ENCODE peak calls at places on chromosome 15, in eight cellular contexts. Z, V, G, C, P, Q, T and D are unnamed samples.

GRCh38 chr15:76274226-76274625 is 37.0 kb downstream of the ETFA start:
- DNase-seq in Z (no peak), V (no peak), G (no peak), C (no peak), P (no peak), Q (no peak), T (no peak), D (no peak)

GRCh38 chr15:64697911-64698369 is 77.4 kb downstream of the RBPMS2 start:
- DNase-seq in Z (no peak), V (no peak), G (peak), C (no peak), P (no peak), Q (no peak), T (no peak), D (no peak)

GRCh38 chr15:90037510-90037860 is 36.4 kb downstream of the ZNF710 start:
- DNase-seq in Z (no peak), V (no peak), G (no peak), C (no peak), P (no peak), Q (no peak), T (no peak), D (no peak)

GRCh38 chr15:65994832-65995231 is 125.5 kb downstream of the RAB11A start:
- DNase-seq in Z (no peak), V (no peak), G (no peak), C (no peak), P (no peak), Q (no peak), T (no peak), D (no peak)

GRCh38 chr15:91142097-91142744 is 42.2 kb downstream of the SV2B start:
- DNase-seq in Z (no peak), V (no peak), G (no peak), C (no peak), P (no peak), Q (no peak), T (no peak), D (no peak)

GRCh38 chr15:43911235-43911661 is 84.4 kb downstream of the WDR76 start:
- DNase-seq in Z (no peak), V (no peak), G (no peak), C (no peak), P (no peak), Q (no peak), T (no peak), D (no peak)

GRCh38 chr15:41695750-41696436 is 35.7 kb downstream of the MGA start:
- DNase-seq in Z (no peak), V (no peak), G (no peak), C (no peak), P (no peak), Q (peak), T (peak), D (peak)

GRCh38 chr15:40087991-40088928 is 20.4 kb downstream of the BMF start:
- DNase-seq in Z (no peak), V (peak), G (no peak), C (peak), P (no peak), Q (peak), T (no peak), D (no peak)

GRCh38 chr15:58528197-58528870 is 96.5 kb downstream of the LIPC start:
- DNase-seq in Z (no peak), V (no peak), G (no peak), C (peak), P (no peak), Q (peak), T (no peak), D (no peak)

GRCh38 chr15:92882697-92883642 is 17.2 kb upstream of the CHD2 start:
- DNase-seq in Z (peak), V (peak), G (peak), C (peak), P (no peak), Q (peak), T (peak), D (no peak)

GRCh38 chr15:68411276-68411675 is 20.7 kb downstream of the ITGA11 start:
- DNase-seq in Z (no peak), V (no peak), G (no peak), C (peak), P (no peak), Q (no peak), T (no peak), D (peak)

GRCh38 chr15:77634266-77634962 is 1.7 kb upstream of the LINGO1 start:
- DNase-seq in Z (peak), V (peak), G (peak), C (no peak), P (no peak), Q (peak), T (peak), D (peak)

GRCh38 chr15:63560741-63561448 is 36.3 kb upstream of the FBXL22 start:
- DNase-seq in Z (no peak), V (no peak), G (peak), C (no peak), P (no peak), Q (no peak), T (no peak), D (no peak)

GRCh38 chr15:37143351-37143750 is 43.0 kb upstream of the MEIS2 start:
- DNase-seq in Z (no peak), V (no peak), G (no peak), C (no peak), P (no peak), Q (no peak), T (no peak), D (no peak)

GRCh38 chr15:59306520-59307163 is 66.0 kb downstream of the MYO1E start:
- DNase-seq in Z (no peak), V (no peak), G (no peak), C (no peak), P (no peak), Q (no peak), T (no peak), D (no peak)

GRCh38 chr15:72864681-72865080 is 81.1 kb upstream of the ADPGK start:
- DNase-seq in Z (no peak), V (no peak), G (no peak), C (no peak), P (no peak), Q (no peak), T (no peak), D (no peak)

GRCh38 chr15:31265871-31266711 is 60.5 kb upstream of the KLF13 start:
- DNase-seq in Z (peak), V (no peak), G (peak), C (peak), P (no peak), Q (no peak), T (no peak), D (peak)

GRCh38 chr15:78209646-78210348 is 24.6 kb downstream of the ACSBG1 start:
- DNase-seq in Z (no peak), V (no peak), G (no peak), C (peak), P (no peak), Q (no peak), T (no peak), D (no peak)

GRCh38 chr15:70708839-70709238 is 54.5 kb downstream of the UACA start:
- DNase-seq in Z (no peak), V (no peak), G (no peak), C (no peak), P (no peak), Q (no peak), T (no peak), D (no peak)

GRCh38 chr15:48177875-48178611 is at the start of gene MYEF2:
- DNase-seq in Z (peak), V (peak), G (peak), C (no peak), P (no peak), Q (peak), T (peak), D (peak)

GRCh38 chr15:59791079-59791478 is 102.0 kb upstream of the BNIP2 start:
- DNase-seq in Z (no peak), V (no peak), G (no peak), C (no peak), P (no peak), Q (no peak), T (no peak), D (no peak)

GRCh38 chr15:71333839-71334238 is 218.6 kb downstream of the THSD4 start:
- DNase-seq in Z (no peak), V (no peak), G (no peak), C (no peak), P (no peak), Q (no peak), T (no peak), D (no peak)

GRCh38 chr15:29233566-29233965 is 36.1 kb downstream of the NSMCE3 start:
- DNase-seq in Z (no peak), V (no peak), G (no peak), C (no peak), P (no peak), Q (no peak), T (no peak), D (no peak)

GRCh38 chr15:36643551-36643950 is 64.1 kb downstream of the CDIN1 start:
- DNase-seq in Z (no peak), V (no peak), G (no peak), C (no peak), P (no peak), Q (no peak), T (no peak), D (no peak)

GRCh38 chr15:59751552-59752413 is 62.7 kb upstream of the BNIP2 start:
- DNase-seq in Z (no peak), V (no peak), G (no peak), C (no peak), P (no peak), Q (no peak), T (no peak), D (no peak)

GRCh38 chr15:52496175-52496574 is 32.5 kb downstream of the MYO5A start:
- DNase-seq in Z (no peak), V (no peak), G (no peak), C (no peak), P (no peak), Q (no peak), T (no peak), D (no peak)

GRCh38 chr15:43318990-43319771 is 11.2 kb downstream of the LCMT2 start:
- DNase-seq in Z (no peak), V (no peak), G (no peak), C (no peak), P (no peak), Q (no peak), T (no peak), D (no peak)

GRCh38 chr15:83160741-83161140 is 46.9 kb downstream of the HDGFL3 start:
- DNase-seq in Z (no peak), V (no peak), G (no peak), C (no peak), P (no peak), Q (no peak), T (no peak), D (no peak)

GRCh38 chr15:78619022-78619950 is 1.5 kb downstream of the CHRNA3 start:
- DNase-seq in Z (no peak), V (no peak), G (no peak), C (no peak), P (no peak), Q (no peak), T (no peak), D (peak)

GRCh38 chr15:63763476-63764123 is 70.1 kb downstream of the HERC1 start:
- DNase-seq in Z (no peak), V (no peak), G (no peak), C (no peak), P (no peak), Q (no peak), T (no peak), D (no peak)

GRCh38 chr15:87527416-87527815 is 729.1 kb downstream of the NTRK3 start:
- DNase-seq in Z (no peak), V (no peak), G (no peak), C (no peak), P (no peak), Q (peak), T (no peak), D (peak)

GRCh38 chr15:90465140-90465929 is 64.4 kb upstream of the CRTC3 start:
- DNase-seq in Z (no peak), V (no peak), G (no peak), C (no peak), P (no peak), Q (no peak), T (no peak), D (no peak)

GRCh38 chr15:70518201-70519003 is 245.0 kb downstream of the UACA start:
- DNase-seq in Z (no peak), V (no peak), G (no peak), C (no peak), P (no peak), Q (no peak), T (no peak), D (no peak)

GRCh38 chr15:62495670-62496328 is 330.7 kb upstream of the C2CD4B start:
- DNase-seq in Z (no peak), V (peak), G (no peak), C (no peak), P (no peak), Q (peak), T (no peak), D (peak)

GRCh38 chr15:89740137-89740536 is 10.9 kb downstream of the MESP1 start:
- DNase-seq in Z (no peak), V (no peak), G (peak), C (peak), P (peak), Q (peak), T (peak), D (peak)

GRCh38 chr15:70576683-70577082 is 186.7 kb downstream of the UACA start:
- DNase-seq in Z (no peak), V (no peak), G (no peak), C (no peak), P (no peak), Q (no peak), T (no peak), D (no peak)

GRCh38 chr15:60858511-60859085 is 370.5 kb downstream of the RORA start:
- DNase-seq in Z (no peak), V (no peak), G (no peak), C (no peak), P (no peak), Q (no peak), T (no peak), D (no peak)

GRCh38 chr15:74438696-74439316 is 5.0 kb upstream of the SEMA7A start:
- DNase-seq in Z (no peak), V (peak), G (peak), C (peak), P (no peak), Q (peak), T (peak), D (peak)

GRCh38 chr15:68400066-68400456 is 31.9 kb downstream of the ITGA11 start:
- DNase-seq in Z (no peak), V (no peak), G (no peak), C (no peak), P (no peak), Q (no peak), T (no peak), D (no peak)